ENCODE peak calls at places on chromosomes 3 and 15, in nine cellular contexts. C is progenitor cell of endocrine pancreas; W is brain microvascular endothelial cell; S is ovary; G is NCI-H1417; U is stimulated activated effector memory CD8-positive, alpha-beta T cell treated with anti-CD3 and anti-CD28 coated beads, Interleukin-12 subunit alpha, Interleukin-12 subunit beta, amount 100 ng/mL, for 72 hours; Q is RWPE1; R is cerebellum; V is GM12892. J is an unnamed sample.

GRCh38 chr3:85808750-85809149 is 850.0 kb downstream of the CADM2 start:
- DNase-seq in C (no peak), W (no peak), S (no peak), G (peak), U (no peak), Q (no peak), R (no peak), V (no peak), J (no peak)

GRCh38 chr3:56753206-56753605 is 48.5 kb downstream of the ARHGEF3 start:
- DNase-seq in C (no peak), W (no peak), S (no peak), G (no peak), U (peak), Q (no peak), R (no peak), V (no peak), J (no peak)

GRCh38 chr15:96325579-96326331 is 4.7 kb upstream of the NR2F2 start:
- DNase-seq in C (no peak), W (peak), S (peak), G (peak), U (no peak), Q (no peak), R (no peak), V (no peak), J (no peak)

GRCh38 chr15:35206060-35206675 is 121.1 kb upstream of the NANOGP8 start:
- DNase-seq in C (no peak), W (peak), S (no peak), G (no peak), U (no peak), Q (no peak), R (no peak), V (no peak), J (no peak)

GRCh38 chr15:66071160-66071559 is 182.4 kb downstream of the MEGF11 start:
- DNase-seq in C (no peak), W (no peak), S (no peak), G (no peak), U (no peak), Q (no peak), R (no peak), V (no peak), J (no peak)

GRCh38 chr3:118803096-118803476 is 231.6 kb downstream of the IGSF11 start:
- DNase-seq in C (no peak), W (no peak), S (no peak), G (no peak), U (no peak), Q (no peak), R (no peak), V (no peak), J (no peak)

GRCh38 chr3:40524222-40524570 is 564 bp upstream of the ZNF621 start:
- DNase-seq in C (no peak), W (peak), S (no peak), G (no peak), U (no peak), Q (no peak), R (no peak), V (no peak), J (no peak)

GRCh38 chr3:143476965-143477640 is 357.5 kb downstream of the CHST2 start:
- DNase-seq in C (no peak), W (no peak), S (no peak), G (no peak), U (no peak), Q (no peak), R (no peak), V (no peak), J (no peak)

GRCh38 chr3:157311633-157312365 is 124.9 kb upstream of the PTX3 start:
- DNase-seq in C (no peak), W (no peak), S (no peak), G (no peak), U (no peak), Q (no peak), R (no peak), V (no peak), J (no peak)

GRCh38 chr3:195208183-195208582 is 62.8 kb downstream of the XXYLT1 start:
- DNase-seq in C (no peak), W (no peak), S (no peak), G (no peak), U (peak), Q (no peak), R (no peak), V (no peak), J (no peak)

GRCh38 chr15:56244811-56245576 is 1.3 kb upstream of the RFX7 start:
- DNase-seq in C (no peak), W (peak), S (peak), G (peak), U (peak), Q (no peak), R (no peak), V (no peak), J (no peak)

GRCh38 chr15:92772061-92772460 is 116.5 kb upstream of the FAM174B start:
- DNase-seq in C (no peak), W (no peak), S (no peak), G (no peak), U (no peak), Q (no peak), R (no peak), V (no peak), J (no peak)

GRCh38 chr15:88704791-88705768 is 66.3 kb downstream of the ISG20 start:
- DNase-seq in C (no peak), W (no peak), S (peak), G (peak), U (no peak), Q (no peak), R (peak), V (no peak), J (peak)

GRCh38 chr15:55750706-55751105 is 7.8 kb upstream of the PRTG start:
- DNase-seq in C (no peak), W (no peak), S (no peak), G (no peak), U (no peak), Q (no peak), R (no peak), V (no peak), J (no peak)

GRCh38 chr3:161420746-161421145 is 49.4 kb upstream of the SPTSSB start:
- DNase-seq in C (no peak), W (peak), S (no peak), G (peak), U (no peak), Q (peak), R (no peak), V (no peak), J (no peak)

GRCh38 chr3:50167069-50167781 is 12.1 kb downstream of the SEMA3F start:
- DNase-seq in C (no peak), W (no peak), S (no peak), G (peak), U (no peak), Q (peak), R (no peak), V (no peak), J (no peak)

GRCh38 chr3:133870822-133871221 is 24.9 kb downstream of the RAB6B start:
- DNase-seq in C (no peak), W (no peak), S (no peak), G (no peak), U (no peak), Q (no peak), R (no peak), V (no peak), J (no peak)

GRCh38 chr3:66588340-66588847 is 87.6 kb upstream of the LRIG1 start:
- DNase-seq in C (no peak), W (peak), S (no peak), G (no peak), U (no peak), Q (no peak), R (no peak), V (no peak), J (no peak)

GRCh38 chr3:154252759-154253638 is 71.3 kb downstream of the DHX36 start:
- DNase-seq in C (peak), W (peak), S (peak), G (peak), U (peak), Q (peak), R (peak), V (peak), J (peak)

GRCh38 chr15:73560501-73561117 is 72.6 kb downstream of the NPTN start:
- DNase-seq in C (no peak), W (peak), S (no peak), G (peak), U (no peak), Q (peak), R (peak), V (no peak), J (no peak)

GRCh38 chr3:69144631-69145244 is 22.3 kb upstream of the LMOD3 start:
- DNase-seq in C (no peak), W (no peak), S (no peak), G (peak), U (no peak), Q (no peak), R (no peak), V (no peak), J (no peak)

GRCh38 chr3:35932995-35933394 is 293.7 kb downstream of the ARPP21 start:
- DNase-seq in C (no peak), W (peak), S (no peak), G (peak), U (no peak), Q (peak), R (no peak), V (no peak), J (no peak)

GRCh38 chr3:172159962-172160538 is 120.7 kb downstream of the FNDC3B start:
- DNase-seq in C (no peak), W (peak), S (no peak), G (no peak), U (no peak), Q (no peak), R (no peak), V (no peak), J (peak)

GRCh38 chr15:33311312-33311971 is 675 bp downstream of the RYR3 start:
- DNase-seq in C (peak), W (no peak), S (no peak), G (peak), U (no peak), Q (no peak), R (no peak), V (no peak), J (no peak)

GRCh38 chr3:187833799-187834578 is 88.7 kb upstream of the BCL6 start:
- DNase-seq in C (no peak), W (no peak), S (no peak), G (no peak), U (no peak), Q (no peak), R (no peak), V (no peak), J (no peak)

GRCh38 chr3:131140891-131141290 is 114.2 kb downstream of the NEK11 start:
- DNase-seq in C (no peak), W (no peak), S (no peak), G (no peak), U (no peak), Q (no peak), R (no peak), V (no peak), J (no peak)

GRCh38 chr3:119664370-119664769 is 4.0 kb upstream of the POPDC2 start:
- DNase-seq in C (no peak), W (peak), S (no peak), G (no peak), U (no peak), Q (no peak), R (no peak), V (no peak), J (no peak)

GRCh38 chr15:73750951-73751350 is 2.2 kb downstream of the INSYN1 start:
- DNase-seq in C (no peak), W (no peak), S (no peak), G (no peak), U (no peak), Q (no peak), R (no peak), V (no peak), J (no peak)

GRCh38 chr3:139716908-139717485 is 39.2 kb upstream of the NMNAT3 start:
- DNase-seq in C (no peak), W (no peak), S (no peak), G (no peak), U (no peak), Q (no peak), R (no peak), V (no peak), J (no peak)

GRCh38 chr3:197480320-197480719 is 75.4 kb downstream of the BDH1 start:
- DNase-seq in C (no peak), W (no peak), S (no peak), G (no peak), U (no peak), Q (no peak), R (no peak), V (no peak), J (no peak)

GRCh38 chr15:48536681-48537091 is 108.8 kb downstream of the FBN1 start:
- DNase-seq in C (no peak), W (no peak), S (no peak), G (no peak), U (no peak), Q (no peak), R (no peak), V (no peak), J (no peak)

GRCh38 chr3:53346922-53347260 is 452 bp downstream of the DCP1A start:
- DNase-seq in C (no peak), W (no peak), S (no peak), G (no peak), U (no peak), Q (peak), R (no peak), V (no peak), J (no peak)

J was measured in thoracic aorta.